ENCODE peak calls at places on chromosomes 5 and 9, in nine cellular contexts. One of them, this sample, is unnamed.

GRCh38 chr5:176648467-176649194 is 1.3 kb downstream of the TSPAN17 start:
- DNase-seq in A549: no peak
- DNase-seq in pancreas: peak
- DNase-seq in astrocyte: no peak
- DNase-seq in Calu3: no peak
- DNase-seq in AG09319: no peak
- DNase-seq in tibial artery: no peak
- DNase-seq in body of pancreas: no peak
- DNase-seq in heart right ventricle: no peak
- DNase-seq in this sample: no peak

GRCh38 chr5:150036513-150036912 is 36.0 kb downstream of the HMGXB3 start:
- DNase-seq in astrocyte: peak
- DNase-seq in tibial artery: no peak
- DNase-seq in body of pancreas: peak
- DNase-seq in pancreas: no peak
- DNase-seq in Calu3: no peak
- DNase-seq in heart right ventricle: peak
- DNase-seq in AG09319: peak
- DNase-seq in A549: peak
- DNase-seq in this sample: no peak

GRCh38 chr5:110441035-110441434 is 285.4 kb downstream of the TMEM232 start:
- DNase-seq in heart right ventricle: no peak
- DNase-seq in pancreas: no peak
- DNase-seq in AG09319: peak
- DNase-seq in tibial artery: no peak
- DNase-seq in astrocyte: peak
- DNase-seq in Calu3: peak
- DNase-seq in A549: peak
- DNase-seq in body of pancreas: no peak
- DNase-seq in this sample: no peak

GRCh38 chr9:87594218-87594617 is 96.6 kb downstream of the DAPK1 start:
- DNase-seq in body of pancreas: no peak
- DNase-seq in astrocyte: peak
- DNase-seq in AG09319: no peak
- DNase-seq in tibial artery: no peak
- DNase-seq in A549: no peak
- DNase-seq in pancreas: no peak
- DNase-seq in Calu3: no peak
- DNase-seq in heart right ventricle: no peak
- DNase-seq in this sample: no peak

GRCh38 chr9:133238272-133238850 is 29.3 kb upstream of the OBP2B start:
- DNase-seq in AG09319: no peak
- DNase-seq in astrocyte: no peak
- DNase-seq in tibial artery: no peak
- DNase-seq in body of pancreas: peak
- DNase-seq in heart right ventricle: peak
- DNase-seq in Calu3: peak
- DNase-seq in pancreas: peak
- DNase-seq in A549: peak
- DNase-seq in this sample: peak

GRCh38 chr9:131012396-131012917 is 3.5 kb downstream of the LAMC3 start:
- DNase-seq in pancreas: peak
- DNase-seq in astrocyte: no peak
- DNase-seq in Calu3: no peak
- DNase-seq in tibial artery: no peak
- DNase-seq in A549: no peak
- DNase-seq in AG09319: no peak
- DNase-seq in heart right ventricle: no peak
- DNase-seq in body of pancreas: peak
- DNase-seq in this sample: no peak

GRCh38 chr9:90773593-90773992 is 28.0 kb upstream of the SYK start:
- DNase-seq in AG09319: no peak
- DNase-seq in tibial artery: no peak
- DNase-seq in pancreas: no peak
- DNase-seq in body of pancreas: no peak
- DNase-seq in heart right ventricle: no peak
- DNase-seq in astrocyte: no peak
- DNase-seq in A549: no peak
- DNase-seq in Calu3: peak
- DNase-seq in this sample: no peak

GRCh38 chr5:179244051-179244450 is 101.2 kb downstream of the ADAMTS2 start:
- DNase-seq in Calu3: no peak
- DNase-seq in AG09319: no peak
- DNase-seq in astrocyte: no peak
- DNase-seq in tibial artery: peak
- DNase-seq in A549: no peak
- DNase-seq in heart right ventricle: no peak
- DNase-seq in pancreas: no peak
- DNase-seq in body of pancreas: no peak
- DNase-seq in this sample: no peak

GRCh38 chr5:135095052-135095715 is 61.2 kb upstream of the PITX1 start:
- DNase-seq in tibial artery: peak
- DNase-seq in Calu3: no peak
- DNase-seq in pancreas: no peak
- DNase-seq in AG09319: no peak
- DNase-seq in heart right ventricle: no peak
- DNase-seq in A549: no peak
- DNase-seq in astrocyte: no peak
- DNase-seq in body of pancreas: no peak
- DNase-seq in this sample: no peak

GRCh38 chr5:132102101-132102701 is 28.6 kb downstream of the CSF2 start:
- DNase-seq in heart right ventricle: no peak
- DNase-seq in pancreas: no peak
- DNase-seq in body of pancreas: no peak
- DNase-seq in Calu3: no peak
- DNase-seq in astrocyte: peak
- DNase-seq in tibial artery: no peak
- DNase-seq in A549: no peak
- DNase-seq in AG09319: no peak
- DNase-seq in this sample: no peak

GRCh38 chr9:15370496-15371464 is 51.9 kb upstream of the SNAPC3 start:
- DNase-seq in Calu3: no peak
- DNase-seq in AG09319: no peak
- DNase-seq in body of pancreas: no peak
- DNase-seq in pancreas: no peak
- DNase-seq in heart right ventricle: no peak
- DNase-seq in A549: no peak
- DNase-seq in astrocyte: peak
- DNase-seq in tibial artery: no peak
- DNase-seq in this sample: peak

GRCh38 chr5:23352437-23352836 is 155.0 kb upstream of the PRDM9 start:
- DNase-seq in body of pancreas: no peak
- DNase-seq in pancreas: no peak
- DNase-seq in A549: peak
- DNase-seq in astrocyte: no peak
- DNase-seq in Calu3: no peak
- DNase-seq in AG09319: no peak
- DNase-seq in tibial artery: no peak
- DNase-seq in heart right ventricle: no peak
- DNase-seq in this sample: no peak

GRCh38 chr9:95373069-95373681 is 55.7 kb upstream of the FANCC start:
- DNase-seq in body of pancreas: no peak
- DNase-seq in Calu3: no peak
- DNase-seq in AG09319: no peak
- DNase-seq in tibial artery: no peak
- DNase-seq in pancreas: no peak
- DNase-seq in heart right ventricle: no peak
- DNase-seq in astrocyte: no peak
- DNase-seq in A549: no peak
- DNase-seq in this sample: no peak

GRCh38 chr9:113675475-113675941 is 200.6 kb upstream of the ZNF618 start:
- DNase-seq in tibial artery: peak
- DNase-seq in astrocyte: peak
- DNase-seq in AG09319: peak
- DNase-seq in heart right ventricle: peak
- DNase-seq in pancreas: no peak
- DNase-seq in Calu3: no peak
- DNase-seq in A549: no peak
- DNase-seq in body of pancreas: peak
- DNase-seq in this sample: peak

GRCh38 chr9:27437652-27438373 is 86.3 kb upstream of the IFNK start:
- DNase-seq in tibial artery: no peak
- DNase-seq in heart right ventricle: no peak
- DNase-seq in Calu3: no peak
- DNase-seq in AG09319: no peak
- DNase-seq in pancreas: no peak
- DNase-seq in astrocyte: no peak
- DNase-seq in A549: no peak
- DNase-seq in body of pancreas: no peak
- DNase-seq in this sample: no peak

GRCh38 chr9:128136816-128137793 is 9.6 kb upstream of the PTGES2 start:
- DNase-seq in Calu3: peak
- DNase-seq in heart right ventricle: no peak
- DNase-seq in tibial artery: no peak
- DNase-seq in body of pancreas: no peak
- DNase-seq in A549: no peak
- DNase-seq in astrocyte: peak
- DNase-seq in AG09319: no peak
- DNase-seq in pancreas: peak
- DNase-seq in this sample: peak

GRCh38 chr9:126844085-126844484 is 16.4 kb upstream of the ZBTB34 start:
- DNase-seq in AG09319: no peak
- DNase-seq in pancreas: no peak
- DNase-seq in body of pancreas: no peak
- DNase-seq in heart right ventricle: no peak
- DNase-seq in A549: no peak
- DNase-seq in astrocyte: peak
- DNase-seq in Calu3: peak
- DNase-seq in tibial artery: no peak
- DNase-seq in this sample: no peak

GRCh38 chr9:90722116-90722515 is 79.5 kb upstream of the DIRAS2 start:
- DNase-seq in astrocyte: no peak
- DNase-seq in A549: no peak
- DNase-seq in AG09319: no peak
- DNase-seq in heart right ventricle: no peak
- DNase-seq in pancreas: no peak
- DNase-seq in Calu3: no peak
- DNase-seq in body of pancreas: no peak
- DNase-seq in tibial artery: no peak
- DNase-seq in this sample: no peak

GRCh38 chr5:78549043-78549442 is 99.5 kb downstream of the LHFPL2 start:
- DNase-seq in tibial artery: no peak
- DNase-seq in A549: no peak
- DNase-seq in body of pancreas: peak
- DNase-seq in heart right ventricle: no peak
- DNase-seq in AG09319: no peak
- DNase-seq in astrocyte: no peak
- DNase-seq in Calu3: no peak
- DNase-seq in pancreas: no peak
- DNase-seq in this sample: no peak
- TF ChIP-seq CTCF in tibial artery: no peak
- TF ChIP-seq CTCF in A549: no peak
- TF ChIP-seq CTCF in body of pancreas: no peak
- TF ChIP-seq CTCF in heart right ventricle: no peak
- TF ChIP-seq CTCF in AG09319: no peak
- TF ChIP-seq CTCF in astrocyte: no peak
- TF ChIP-seq CTCF in Calu3: no peak
- TF ChIP-seq CTCF in pancreas: no peak
- TF ChIP-seq CTCF in this sample: no peak

GRCh38 chr9:69542942-69543704 is 129.0 kb downstream of the APBA1 start:
- DNase-seq in tibial artery: no peak
- DNase-seq in astrocyte: no peak
- DNase-seq in heart right ventricle: no peak
- DNase-seq in A549: no peak
- DNase-seq in body of pancreas: no peak
- DNase-seq in pancreas: no peak
- DNase-seq in AG09319: no peak
- DNase-seq in Calu3: no peak
- DNase-seq in this sample: no peak

GRCh38 chr9:69548676-69549075 is 123.5 kb downstream of the APBA1 start:
- DNase-seq in Calu3: no peak
- DNase-seq in A549: no peak
- DNase-seq in tibial artery: no peak
- DNase-seq in astrocyte: no peak
- DNase-seq in body of pancreas: no peak
- DNase-seq in pancreas: no peak
- DNase-seq in heart right ventricle: no peak
- DNase-seq in AG09319: no peak
- DNase-seq in this sample: no peak

GRCh38 chr9:69542048-69542447 is 130.1 kb downstream of the APBA1 start:
- DNase-seq in heart right ventricle: no peak
- DNase-seq in pancreas: no peak
- DNase-seq in body of pancreas: no peak
- DNase-seq in astrocyte: no peak
- DNase-seq in AG09319: no peak
- DNase-seq in tibial artery: no peak
- DNase-seq in A549: no peak
- DNase-seq in Calu3: no peak
- DNase-seq in this sample: no peak

GRCh38 chr9:69549310-69550202 is 122.6 kb downstream of the APBA1 start:
- DNase-seq in Calu3: peak
- DNase-seq in pancreas: no peak
- DNase-seq in body of pancreas: peak
- DNase-seq in astrocyte: peak
- DNase-seq in heart right ventricle: peak
- DNase-seq in A549: peak
- DNase-seq in tibial artery: no peak
- DNase-seq in AG09319: peak
- DNase-seq in this sample: no peak

GRCh38 chr9:69546265-69546664 is 125.9 kb downstream of the APBA1 start:
- DNase-seq in tibial artery: no peak
- DNase-seq in astrocyte: no peak
- DNase-seq in Calu3: peak
- DNase-seq in body of pancreas: no peak
- DNase-seq in pancreas: no peak
- DNase-seq in heart right ventricle: no peak
- DNase-seq in A549: peak
- DNase-seq in AG09319: no peak
- DNase-seq in this sample: no peak
- TF ChIP-seq CTCF in tibial artery: no peak
- TF ChIP-seq CTCF in astrocyte: peak
- TF ChIP-seq CTCF in Calu3: peak
- TF ChIP-seq CTCF in body of pancreas: no peak
- TF ChIP-seq CTCF in pancreas: no peak
- TF ChIP-seq CTCF in heart right ventricle: peak
- TF ChIP-seq CTCF in A549: no peak
- TF ChIP-seq CTCF in AG09319: peak
- TF ChIP-seq CTCF in this sample: no peak

GRCh38 chr5:115888027-115888426 is 46.3 kb downstream of the AP3S1 start:
- DNase-seq in Calu3: no peak
- DNase-seq in body of pancreas: no peak
- DNase-seq in AG09319: peak
- DNase-seq in astrocyte: no peak
- DNase-seq in pancreas: no peak
- DNase-seq in heart right ventricle: no peak
- DNase-seq in tibial artery: no peak
- DNase-seq in A549: peak
- DNase-seq in this sample: no peak
- TF ChIP-seq CTCF in Calu3: peak
- TF ChIP-seq CTCF in body of pancreas: no peak
- TF ChIP-seq CTCF in AG09319: peak
- TF ChIP-seq CTCF in astrocyte: peak
- TF ChIP-seq CTCF in pancreas: no peak
- TF ChIP-seq CTCF in heart right ventricle: peak
- TF ChIP-seq CTCF in tibial artery: peak
- TF ChIP-seq CTCF in A549: peak
- TF ChIP-seq CTCF in this sample: peak

DNA sequence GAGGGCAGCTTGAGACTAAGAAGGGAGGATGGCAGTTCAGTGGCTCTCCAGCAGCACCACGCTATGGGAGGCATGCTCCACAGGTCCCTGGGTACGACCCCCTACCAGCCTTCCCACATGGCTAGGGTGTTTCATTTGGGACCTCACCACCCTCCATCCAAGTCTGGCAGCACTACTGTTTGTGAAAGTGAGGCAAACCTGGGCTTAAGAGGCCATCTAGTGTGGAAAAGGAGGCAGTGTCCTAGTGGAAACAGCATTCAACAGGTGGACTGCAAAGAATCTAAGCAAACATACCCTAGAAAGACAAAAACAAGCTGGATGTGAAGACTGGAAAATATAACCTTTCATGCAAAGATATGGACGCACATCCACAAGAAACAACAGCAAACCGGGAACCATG is 4.8 kb upstream of the C5orf47 start:
- DNase-seq in astrocyte: no peak
- DNase-seq in body of pancreas: no peak
- DNase-seq in A549: peak
- DNase-seq in heart right ventricle: no peak
- DNase-seq in AG09319: no peak
- DNase-seq in tibial artery: no peak
- DNase-seq in Calu3: peak
- DNase-seq in pancreas: no peak
- DNase-seq in this sample: no peak
- TF ChIP-seq CTCF in astrocyte: peak
- TF ChIP-seq CTCF in body of pancreas: peak
- TF ChIP-seq CTCF in A549: peak
- TF ChIP-seq CTCF in heart right ventricle: peak
- TF ChIP-seq CTCF in AG09319: peak
- TF ChIP-seq CTCF in tibial artery: no peak
- TF ChIP-seq CTCF in Calu3: peak
- TF ChIP-seq CTCF in pancreas: peak
- TF ChIP-seq CTCF in this sample: no peak